ENCODE peak calls at places on chromosome 20, in five cellular contexts. One of them, this sample, is unnamed.

GRCh38 chr20:57688295-57688694 is 21.5 kb downstream of the PMEPA1 start:
- DNase-seq in sigmoid colon: no peak
- DNase-seq in A549: no peak
- DNase-seq in H1: no peak
- DNase-seq in transverse colon: no peak
- DNase-seq in this sample: no peak

GRCh38 chr20:35334511-35335101 is 42.4 kb upstream of the FAM83C start:
- DNase-seq in sigmoid colon: no peak
- DNase-seq in A549: no peak
- DNase-seq in H1: no peak
- DNase-seq in transverse colon: no peak
- DNase-seq in this sample: no peak

GRCh38 chr20:8780926-8781325 is 288.0 kb upstream of the PLCB4 start:
- DNase-seq in sigmoid colon: no peak
- DNase-seq in A549: no peak
- DNase-seq in H1: no peak
- DNase-seq in transverse colon: no peak
- DNase-seq in this sample: no peak

GRCh38 chr20:32681175-32682084 is 7.7 kb upstream of the C20orf203 start:
- DNase-seq in sigmoid colon: no peak
- DNase-seq in A549: no peak
- DNase-seq in H1: peak
- DNase-seq in transverse colon: no peak
- DNase-seq in this sample: no peak

GRCh38 chr20:22402990-22403859 is 181.1 kb downstream of the FOXA2 start:
- DNase-seq in sigmoid colon: no peak
- DNase-seq in A549: peak
- DNase-seq in H1: no peak
- DNase-seq in transverse colon: no peak
- DNase-seq in this sample: no peak

GRCh38 chr20:9407805-9408421 is 106.5 kb upstream of the LAMP5 start:
- DNase-seq in sigmoid colon: no peak
- DNase-seq in A549: peak
- DNase-seq in H1: peak
- DNase-seq in transverse colon: peak
- DNase-seq in this sample: peak

GRCh38 chr20:62246872-62247652 is 8.7 kb downstream of the OSBPL2 start:
- DNase-seq in sigmoid colon: no peak
- DNase-seq in A549: no peak
- DNase-seq in H1: no peak
- DNase-seq in transverse colon: no peak
- DNase-seq in this sample: peak

GRCh38 chr20:23923311-23923710 is 43.8 kb upstream of the CST5 start:
- DNase-seq in sigmoid colon: no peak
- DNase-seq in A549: no peak
- DNase-seq in H1: no peak
- DNase-seq in transverse colon: no peak
- DNase-seq in this sample: no peak

GRCh38 chr20:20837574-20838021 is 125.2 kb upstream of the RALGAPA2 start:
- DNase-seq in sigmoid colon: no peak
- DNase-seq in A549: peak
- DNase-seq in H1: peak
- DNase-seq in transverse colon: peak
- DNase-seq in this sample: peak

GRCh38 chr20:48795058-48795457 is 32.7 kb downstream of the PREX1 start:
- DNase-seq in sigmoid colon: no peak
- DNase-seq in A549: no peak
- DNase-seq in H1: no peak
- DNase-seq in transverse colon: no peak
- DNase-seq in this sample: no peak
- TF ChIP-seq EP300 in sigmoid colon: no peak
- TF ChIP-seq EP300 in A549: no peak
- TF ChIP-seq EP300 in H1: no peak
- TF ChIP-seq EP300 in transverse colon: no peak
- TF ChIP-seq EP300 in this sample: no peak

DNA sequence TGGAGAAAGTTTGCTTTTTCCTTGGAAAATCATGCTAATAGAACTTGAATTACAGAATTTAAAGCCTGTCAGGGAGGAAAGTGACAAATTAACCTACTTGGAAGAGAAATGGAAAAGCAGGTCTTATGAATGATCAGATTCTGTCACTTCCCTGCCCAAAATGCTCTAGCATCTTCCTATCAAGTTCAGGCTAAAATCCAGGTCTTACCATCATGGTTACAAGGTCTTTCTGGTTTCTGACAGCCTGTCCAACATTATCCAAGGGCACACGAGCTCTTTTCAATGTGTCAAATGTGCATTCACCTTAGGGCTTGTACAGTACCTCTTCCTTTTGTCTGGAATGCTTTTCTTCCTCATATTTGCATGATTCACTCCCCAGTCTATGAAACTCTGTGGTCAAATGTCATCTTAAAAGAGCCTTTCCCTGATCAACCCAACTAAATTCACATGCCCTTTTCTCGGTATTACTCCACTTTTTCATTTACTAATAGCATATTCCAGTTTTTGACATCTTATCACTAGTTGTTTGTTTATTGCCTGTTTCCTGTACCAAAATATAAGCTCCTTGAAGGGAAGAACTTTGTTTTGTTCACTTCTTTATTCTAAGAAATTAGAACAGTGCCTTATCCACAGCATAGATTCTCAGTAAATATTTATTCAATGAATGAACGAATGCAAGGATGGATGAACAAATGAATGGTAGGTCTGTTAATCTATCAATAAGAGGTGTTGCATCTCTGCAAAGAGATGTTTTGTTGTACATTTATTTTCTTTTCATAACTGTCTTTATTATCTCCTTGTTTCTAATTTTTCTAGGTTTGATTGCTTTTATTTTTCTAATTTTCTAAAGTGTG is 139.5 kb downstream of the BCAS1 start:
- DNase-seq in sigmoid colon: no peak
- DNase-seq in A549: no peak
- DNase-seq in H1: no peak
- DNase-seq in transverse colon: no peak
- DNase-seq in this sample: no peak
- H3K27ac ChIP-seq in sigmoid colon: no peak
- H3K27ac ChIP-seq in A549: peak
- H3K27ac ChIP-seq in H1: no peak
- H3K27ac ChIP-seq in transverse colon: peak
- H3K27ac ChIP-seq in this sample: peak

GRCh38 chr20:17682103-17682888 is at the start of gene RRBP1:
- DNase-seq in sigmoid colon: peak
- DNase-seq in A549: peak
- DNase-seq in H1: peak
- DNase-seq in transverse colon: peak
- DNase-seq in this sample: peak
- TF ChIP-seq EP300 in sigmoid colon: no peak
- TF ChIP-seq EP300 in A549: no peak
- TF ChIP-seq EP300 in H1: no peak
- TF ChIP-seq EP300 in transverse colon: peak
- TF ChIP-seq EP300 in this sample: no peak

DNA sequence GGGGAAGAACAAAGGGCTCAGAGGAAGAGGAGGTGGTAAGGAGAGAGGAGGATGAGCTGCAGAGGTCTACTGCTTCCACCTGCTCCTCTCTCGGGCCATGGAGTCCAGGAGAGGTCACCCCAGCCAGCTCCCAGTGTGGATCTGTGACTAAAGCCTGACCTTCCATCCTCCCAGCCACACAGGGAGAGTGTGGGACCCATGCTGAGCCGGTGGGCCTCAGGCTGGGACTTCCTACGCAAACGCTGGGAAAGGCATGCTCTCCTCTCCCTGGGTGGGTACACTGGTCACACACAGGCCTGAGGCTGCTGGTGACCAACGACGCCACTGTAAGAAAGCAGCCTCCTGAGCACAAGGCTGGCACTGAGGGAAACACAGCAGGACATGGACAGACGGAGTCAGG is 111.3 kb downstream of the PREX1 start:
- DNase-seq in sigmoid colon: no peak
- DNase-seq in A549: no peak
- DNase-seq in H1: no peak
- DNase-seq in transverse colon: no peak
- DNase-seq in this sample: no peak
- H3K27ac ChIP-seq in sigmoid colon: no peak
- H3K27ac ChIP-seq in A549: no peak
- H3K27ac ChIP-seq in H1: no peak
- H3K27ac ChIP-seq in transverse colon: peak
- H3K27ac ChIP-seq in this sample: no peak

GRCh38 chr20:37346526-37347346 is 796 bp downstream of the SRC start:
- DNase-seq in sigmoid colon: peak
- DNase-seq in A549: no peak
- DNase-seq in H1: no peak
- DNase-seq in transverse colon: no peak
- DNase-seq in this sample: no peak

GRCh38 chr20:37344506-37345338 is 1.2 kb upstream of the SRC start:
- DNase-seq in sigmoid colon: peak
- DNase-seq in A549: peak
- DNase-seq in H1: no peak
- DNase-seq in transverse colon: peak
- DNase-seq in this sample: peak

GRCh38 chr20:37347347-37347823 is 1.4 kb downstream of the SRC start:
- DNase-seq in sigmoid colon: peak
- DNase-seq in A549: no peak
- DNase-seq in H1: no peak
- DNase-seq in transverse colon: no peak
- DNase-seq in this sample: no peak

GRCh38 chr20:37345339-37346231 is at the start of gene SRC:
- DNase-seq in sigmoid colon: peak
- DNase-seq in A549: peak
- DNase-seq in H1: peak
- DNase-seq in transverse colon: peak
- DNase-seq in this sample: peak

DNA sequence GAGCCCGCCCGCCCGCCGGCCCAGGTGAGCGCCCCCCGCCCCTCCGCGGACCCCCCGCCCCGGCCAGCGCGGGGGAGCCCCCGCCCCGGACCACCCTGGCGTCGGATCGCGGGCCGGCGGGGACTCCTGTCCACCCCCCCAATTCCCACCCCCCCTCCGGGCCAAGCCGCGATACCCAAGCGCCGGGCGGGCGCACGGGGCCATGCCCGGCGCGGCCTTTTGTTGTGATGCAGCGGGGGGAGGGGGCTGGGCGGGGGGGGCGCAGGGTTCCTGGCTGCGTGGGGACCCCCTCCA is 239 bp downstream of the SRC start:
- DNase-seq in sigmoid colon: no peak
- DNase-seq in A549: no peak
- DNase-seq in H1: no peak
- DNase-seq in transverse colon: no peak
- DNase-seq in this sample: no peak
- TF ChIP-seq EP300 in sigmoid colon: no peak
- TF ChIP-seq EP300 in A549: no peak
- TF ChIP-seq EP300 in H1: no peak
- TF ChIP-seq EP300 in transverse colon: no peak
- TF ChIP-seq EP300 in this sample: no peak

GRCh38 chr20:44961024-44961866 is 1.0 kb upstream of the TOMM34 start:
- DNase-seq in sigmoid colon: no peak
- DNase-seq in A549: no peak
- DNase-seq in H1: no peak
- DNase-seq in transverse colon: no peak
- DNase-seq in this sample: no peak
- H3K27ac ChIP-seq in sigmoid colon: no peak
- H3K27ac ChIP-seq in A549: peak
- H3K27ac ChIP-seq in H1: no peak
- H3K27ac ChIP-seq in transverse colon: no peak
- H3K27ac ChIP-seq in this sample: peak

GRCh38 chr20:266604-267562 is 9.4 kb downstream of the DEFB132 start:
- DNase-seq in sigmoid colon: peak
- DNase-seq in A549: peak
- DNase-seq in H1: peak
- DNase-seq in transverse colon: peak
- DNase-seq in this sample: peak
- TF ChIP-seq EP300 in sigmoid colon: no peak
- TF ChIP-seq EP300 in A549: no peak
- TF ChIP-seq EP300 in H1: no peak
- TF ChIP-seq EP300 in transverse colon: no peak
- TF ChIP-seq EP300 in this sample: no peak